ENCODE peak calls at places on chromosomes 5 and 9, in four cellular contexts. One of them, this sample, is unnamed.

GRCh38 chr9:79581794-79582193 is 10.0 kb downstream of the TLE4 start:
- DNase-seq in HepG2: peak; percentile 41
- DNase-seq in K562: no peak
- DNase-seq in GM12878: no peak
- DNase-seq in this sample: no peak

GRCh38 chr9:122954253-122954691 is 13.5 kb downstream of the RABGAP1 start:
- DNase-seq in HepG2: no peak
- DNase-seq in K562: no peak
- DNase-seq in GM12878: no peak
- DNase-seq in this sample: no peak

GRCh38 chr5:85823462-85824426 is 794.0 kb upstream of the COX7C start:
- DNase-seq in HepG2: no peak
- DNase-seq in K562: peak; percentile 30
- DNase-seq in GM12878: no peak
- DNase-seq in this sample: no peak

GRCh38 chr5:16721151-16722102 is 104.6 kb upstream of the RETREG1 start:
- DNase-seq in HepG2: peak; percentile 89
- DNase-seq in K562: no peak
- DNase-seq in GM12878: no peak
- DNase-seq in this sample: peak; percentile 23

GRCh38 chr9:129270205-129270604 is 92.1 kb upstream of the IER5L start:
- DNase-seq in HepG2: no peak
- DNase-seq in K562: no peak
- DNase-seq in GM12878: peak; percentile 93
- DNase-seq in this sample: no peak

GRCh38 chr5:142716963-142717362 is 31.1 kb upstream of the FGF1 start:
- DNase-seq in HepG2: peak; percentile 54
- DNase-seq in K562: no peak
- DNase-seq in GM12878: no peak
- DNase-seq in this sample: peak; percentile 69

GRCh38 chr9:76882686-76883085 is 23.2 kb downstream of the PRUNE2 start:
- DNase-seq in HepG2: no peak
- DNase-seq in K562: no peak
- DNase-seq in GM12878: peak; percentile 36
- DNase-seq in this sample: no peak

GRCh38 chr5:32339198-32339597 is 26.5 kb upstream of the MTMR12 start:
- DNase-seq in HepG2: no peak
- DNase-seq in K562: no peak
- DNase-seq in GM12878: no peak
- DNase-seq in this sample: no peak

GRCh38 chr5:59198365-59198764 is 615.5 kb downstream of the RAB3C start:
- DNase-seq in HepG2: no peak
- DNase-seq in K562: no peak
- DNase-seq in GM12878: no peak
- DNase-seq in this sample: no peak

GRCh38 chr5:151082274-151082902 is 1.6 kb upstream of the TNIP1 start:
- DNase-seq in HepG2: peak; percentile 43
- DNase-seq in K562: peak; percentile 66
- DNase-seq in GM12878: no peak
- DNase-seq in this sample: peak; percentile 68

GRCh38 chr5:67746103-67746502 is 469.5 kb upstream of the PIK3R1 start:
- DNase-seq in HepG2: peak; percentile 62
- DNase-seq in K562: no peak
- DNase-seq in GM12878: no peak
- DNase-seq in this sample: no peak

GRCh38 chr9:109143881-109144562 is 23.0 kb downstream of the FRRS1L start:
- DNase-seq in HepG2: peak; percentile 29
- DNase-seq in K562: peak; percentile 72
- DNase-seq in GM12878: peak; percentile 23
- DNase-seq in this sample: peak; percentile 68

GRCh38 chr9:126471084-126471611 is 142.6 kb upstream of the LMX1B start:
- DNase-seq in HepG2: no peak
- DNase-seq in K562: no peak
- DNase-seq in GM12878: peak; percentile 52
- DNase-seq in this sample: no peak

GRCh38 chr5:74412064-74412463 is 228.5 kb downstream of the ENC1 start:
- DNase-seq in HepG2: no peak
- DNase-seq in K562: no peak
- DNase-seq in GM12878: no peak
- DNase-seq in this sample: no peak

GRCh38 chr5:178859625-178860521 is at the start of gene ZNF354B:
- DNase-seq in HepG2: peak; percentile 90
- DNase-seq in K562: peak; percentile 82
- DNase-seq in GM12878: peak; percentile 76
- DNase-seq in this sample: peak; percentile 94

GRCh38 chr9:32581512-32582143 is 8.7 kb upstream of the NDUFB6 start:
- DNase-seq in HepG2: peak; percentile 61
- DNase-seq in K562: peak; percentile 9
- DNase-seq in GM12878: no peak
- DNase-seq in this sample: peak; percentile 26

GRCh38 chr5:179720222-179720621 is 12.4 kb upstream of the MAML1 start:
- DNase-seq in HepG2: no peak
- DNase-seq in K562: no peak
- DNase-seq in GM12878: no peak
- DNase-seq in this sample: no peak

GRCh38 chr5:16461782-16462181 is 3.8 kb downstream of the ZNF622 start:
- DNase-seq in HepG2: peak; percentile 60
- DNase-seq in K562: no peak
- DNase-seq in GM12878: no peak
- DNase-seq in this sample: no peak

GRCh38 chr5:149730620-149731331 is 666 bp downstream of the PPARGC1B start:
- DNase-seq in HepG2: no peak
- DNase-seq in K562: peak; percentile 74
- DNase-seq in GM12878: no peak
- DNase-seq in this sample: peak; percentile 58

GRCh38 chr5:52668544-52669185 is 119.1 kb upstream of the ITGA1 start:
- DNase-seq in HepG2: no peak
- DNase-seq in K562: no peak
- DNase-seq in GM12878: no peak
- DNase-seq in this sample: no peak

GRCh38 chr9:94002316-94003140 is 47.4 kb upstream of the BARX1 start:
- DNase-seq in HepG2: peak; percentile 61
- DNase-seq in K562: peak; percentile 46
- DNase-seq in GM12878: no peak
- DNase-seq in this sample: peak; percentile 71

GRCh38 chr5:20538341-20538740 is 550.3 kb upstream of the CDH18 start:
- DNase-seq in HepG2: no peak
- DNase-seq in K562: no peak
- DNase-seq in GM12878: no peak
- DNase-seq in this sample: no peak

GRCh38 chr5:35857606-35858205 is 1.0 kb downstream of the IL7R start:
- DNase-seq in HepG2: no peak
- DNase-seq in K562: no peak
- DNase-seq in GM12878: no peak
- DNase-seq in this sample: no peak

GRCh38 chr5:103224118-103224893 is 34.3 kb upstream of the MACIR start:
- DNase-seq in HepG2: peak; percentile 60
- DNase-seq in K562: peak; percentile 63
- DNase-seq in GM12878: peak; percentile 16
- DNase-seq in this sample: peak; percentile 64

GRCh38 chr5:62627121-62627520 is 48.5 kb downstream of the LRRC70 start:
- DNase-seq in HepG2: no peak
- DNase-seq in K562: no peak
- DNase-seq in GM12878: no peak
- DNase-seq in this sample: no peak

GRCh38 chr5:180555168-180555921 is 36.0 kb downstream of the SCGB3A1 start:
- DNase-seq in HepG2: no peak
- DNase-seq in K562: peak; percentile 66
- DNase-seq in GM12878: no peak
- DNase-seq in this sample: no peak

GRCh38 chr5:96579711-96580110 is 82.5 kb upstream of the CAST start:
- DNase-seq in HepG2: no peak
- DNase-seq in K562: no peak
- DNase-seq in GM12878: no peak
- DNase-seq in this sample: no peak

GRCh38 chr5:30650311-30650710 is 543.2 kb upstream of the CDH6 start:
- DNase-seq in HepG2: peak; percentile 1
- DNase-seq in K562: no peak
- DNase-seq in GM12878: no peak
- DNase-seq in this sample: no peak

GRCh38 chr9:127989094-127989493 is 8.3 kb upstream of the EEIG1 start:
- DNase-seq in HepG2: no peak
- DNase-seq in K562: no peak
- DNase-seq in GM12878: no peak
- DNase-seq in this sample: no peak

GRCh38 chr9:128921881-128922763 is 1.3 kb downstream of the PHYHD1 start:
- DNase-seq in HepG2: peak; percentile 62
- DNase-seq in K562: peak; percentile 52
- DNase-seq in GM12878: no peak
- DNase-seq in this sample: peak; percentile 80

GRCh38 chr5:151427258-151427657 is 20.1 kb upstream of the SLC36A1 start:
- DNase-seq in HepG2: no peak
- DNase-seq in K562: no peak
- DNase-seq in GM12878: peak; percentile 66
- DNase-seq in this sample: no peak

GRCh38 chr9:79885093-79885857 is 313.5 kb downstream of the TLE4 start:
- DNase-seq in HepG2: no peak
- DNase-seq in K562: no peak
- DNase-seq in GM12878: no peak
- DNase-seq in this sample: no peak

GRCh38 chr5:8123559-8123958 is 254.6 kb downstream of the MTRR start:
- DNase-seq in HepG2: no peak
- DNase-seq in K562: no peak
- DNase-seq in GM12878: no peak
- DNase-seq in this sample: no peak
- TF ChIP-seq FOXK2 in HepG2: no peak
- TF ChIP-seq FOXK2 in K562: no peak
- TF ChIP-seq FOXK2 in GM12878: no peak
- TF ChIP-seq FOXK2 in this sample: no peak

DNA sequence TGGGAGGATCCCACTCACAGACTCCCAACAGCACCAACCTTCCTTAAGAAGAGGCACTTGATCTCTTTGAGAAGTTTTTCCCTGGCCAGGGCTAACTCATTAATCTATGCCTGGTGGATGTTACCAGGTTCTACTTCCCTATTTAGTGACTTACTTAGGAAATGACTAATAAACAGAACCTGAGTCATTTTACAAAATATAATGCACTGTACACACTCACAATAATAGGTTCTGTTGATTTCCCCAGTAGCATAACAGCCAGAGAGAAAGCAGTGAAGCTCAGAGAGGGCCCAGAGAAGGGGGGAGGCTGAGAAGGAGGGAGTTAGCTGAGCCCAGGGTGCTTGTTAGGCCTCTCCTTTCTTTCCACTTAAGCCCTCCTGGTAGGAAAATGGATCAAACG is 27.1 kb downstream of the FRMD3 start:
- DNase-seq in HepG2: no peak
- DNase-seq in K562: no peak
- DNase-seq in GM12878: peak; percentile 34
- DNase-seq in this sample: no peak
- TF ChIP-seq BHLHE40 in HepG2: no peak
- TF ChIP-seq BHLHE40 in K562: no peak
- TF ChIP-seq BHLHE40 in GM12878: no peak
- TF ChIP-seq BHLHE40 in this sample: no peak

GRCh38 chr9:121269030-121269887 is 1.3 kb downstream of the GSN start:
- DNase-seq in HepG2: no peak
- DNase-seq in K562: no peak
- DNase-seq in GM12878: no peak
- DNase-seq in this sample: no peak
- TF ChIP-seq SP1 in HepG2: no peak
- TF ChIP-seq SP1 in K562: no peak
- TF ChIP-seq SP1 in GM12878: no peak
- TF ChIP-seq SP1 in this sample: no peak

DNA sequence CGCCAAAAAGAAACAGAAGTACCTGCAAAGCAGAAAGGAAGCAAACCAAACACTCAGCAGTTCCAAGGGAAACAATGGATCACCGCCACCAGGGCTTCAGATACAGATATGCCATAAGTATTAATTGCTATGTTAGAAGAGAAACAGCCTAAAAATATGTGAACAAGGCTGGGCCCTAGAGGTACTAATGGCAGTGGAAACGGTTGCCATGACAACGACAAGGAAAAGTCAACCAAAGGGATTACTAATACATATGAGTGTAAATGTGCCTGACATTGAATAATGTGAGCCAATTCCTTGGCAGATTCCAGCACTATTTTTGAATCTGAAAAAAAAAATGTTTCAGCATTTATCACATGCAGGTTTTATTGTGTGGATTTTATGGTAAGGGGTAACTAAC is 75.0 kb downstream of the CAVIN4 start:
- DNase-seq in HepG2: no peak
- DNase-seq in K562: no peak
- DNase-seq in GM12878: no peak
- DNase-seq in this sample: no peak
- TF ChIP-seq FOXK2 in HepG2: no peak
- TF ChIP-seq FOXK2 in K562: no peak
- TF ChIP-seq FOXK2 in GM12878: no peak
- TF ChIP-seq FOXK2 in this sample: no peak

DNA sequence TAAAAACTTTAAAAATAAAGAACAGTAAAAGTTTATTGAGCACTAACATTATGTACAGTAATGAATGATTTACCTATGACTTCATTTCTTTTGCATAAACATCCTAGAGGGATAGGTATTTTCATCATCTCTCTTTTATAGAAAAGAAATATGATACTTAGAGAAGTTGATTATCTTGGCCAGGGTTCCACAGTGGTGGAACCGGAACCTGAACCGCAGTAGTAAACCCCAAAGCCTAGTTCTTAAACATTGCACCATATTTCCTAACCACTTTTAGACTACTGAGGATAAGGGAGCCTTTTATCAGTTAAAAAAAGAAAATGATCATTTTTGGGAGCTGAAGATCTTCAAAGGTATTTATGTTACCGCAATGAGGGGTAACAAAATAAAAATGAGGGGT is 205.7 kb upstream of the SGCD start:
- DNase-seq in HepG2: no peak
- DNase-seq in K562: no peak
- DNase-seq in GM12878: no peak
- DNase-seq in this sample: no peak
- TF ChIP-seq BHLHE40 in HepG2: no peak
- TF ChIP-seq BHLHE40 in K562: no peak
- TF ChIP-seq BHLHE40 in GM12878: no peak
- TF ChIP-seq BHLHE40 in this sample: no peak

DNA sequence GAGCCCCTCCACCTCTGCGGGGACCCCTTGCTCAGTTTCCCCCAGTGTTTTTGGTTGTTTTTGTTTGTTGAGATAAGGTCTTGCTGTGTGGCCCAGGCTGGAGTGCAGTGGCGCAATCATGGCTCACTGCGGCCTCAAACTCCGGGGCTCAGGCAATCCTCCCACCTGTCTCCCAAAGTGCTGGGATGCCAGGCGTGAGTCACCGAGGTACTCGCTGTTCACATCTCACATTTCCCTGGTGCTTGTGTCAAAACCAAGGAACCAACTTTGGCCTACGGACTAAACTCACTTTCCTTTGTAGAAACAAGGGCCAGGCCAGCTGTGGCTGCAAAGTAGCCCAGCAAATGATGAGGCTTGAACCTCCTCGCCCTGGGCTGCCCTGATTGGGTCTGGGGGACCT is 9.7 kb upstream of the AJM1 start:
- DNase-seq in HepG2: no peak
- DNase-seq in K562: no peak
- DNase-seq in GM12878: no peak
- DNase-seq in this sample: no peak
- TF ChIP-seq SP1 in HepG2: no peak
- TF ChIP-seq SP1 in K562: no peak
- TF ChIP-seq SP1 in GM12878: no peak
- TF ChIP-seq SP1 in this sample: no peak